ENCODE peak calls at places on chromosomes 5 and 9, in four cellular contexts. One of them, this sample, is unnamed.

GRCh38 chr9:138120072-138120471 is 242.5 kb downstream of the CACNA1B start:
- DNase-seq in HCT116: no peak
- DNase-seq in HepG2: no peak
- DNase-seq in K562: no peak
- DNase-seq in this sample: no peak

GRCh38 chr5:135216072-135216812 is 182.2 kb upstream of the PITX1 start:
- DNase-seq in HCT116: no peak
- DNase-seq in HepG2: no peak
- DNase-seq in K562: no peak
- DNase-seq in this sample: no peak

GRCh38 chr5:82375488-82376294 is 97.5 kb upstream of the RPS23 start:
- DNase-seq in HCT116: no peak
- DNase-seq in HepG2: peak
- DNase-seq in K562: no peak
- DNase-seq in this sample: no peak

GRCh38 chr9:137085918-137086530 is 761 bp upstream of the MAN1B1 start:
- DNase-seq in HCT116: no peak
- DNase-seq in HepG2: no peak
- DNase-seq in K562: peak
- DNase-seq in this sample: no peak

GRCh38 chr5:32311404-32312193 is 1.1 kb downstream of the MTMR12 start:
- DNase-seq in HCT116: no peak
- DNase-seq in HepG2: no peak
- DNase-seq in K562: peak
- DNase-seq in this sample: no peak

GRCh38 chr9:136050706-136051567 is 44.2 kb downstream of the NACC2 start:
- DNase-seq in HCT116: no peak
- DNase-seq in HepG2: peak
- DNase-seq in K562: no peak
- DNase-seq in this sample: no peak

GRCh38 chr5:2680979-2681378 is 70.5 kb downstream of the IRX2 start:
- DNase-seq in HCT116: no peak
- DNase-seq in HepG2: no peak
- DNase-seq in K562: no peak
- DNase-seq in this sample: no peak

GRCh38 chr5:93578179-93578812 is 2.7 kb downstream of the NR2F1-AS1 start:
- DNase-seq in HCT116: no peak
- DNase-seq in HepG2: no peak
- DNase-seq in K562: no peak
- DNase-seq in this sample: no peak

GRCh38 chr9:81374881-81375280 is 314.5 kb downstream of the TLE1 start:
- DNase-seq in HCT116: no peak
- DNase-seq in HepG2: no peak
- DNase-seq in K562: no peak
- DNase-seq in this sample: no peak

GRCh38 chr9:121528642-121529041 is 29.0 kb upstream of the GGTA1 start:
- DNase-seq in HCT116: no peak
- DNase-seq in HepG2: no peak
- DNase-seq in K562: no peak
- DNase-seq in this sample: no peak

GRCh38 chr5:38079625-38080402 is 178.5 kb upstream of the EGFLAM start:
- DNase-seq in HCT116: no peak
- DNase-seq in HepG2: no peak
- DNase-seq in K562: no peak
- DNase-seq in this sample: no peak
- TF ChIP-seq TCF7L2 in HCT116: no peak
- TF ChIP-seq TCF7L2 in HepG2: no peak
- TF ChIP-seq TCF7L2 in K562: no peak
- TF ChIP-seq TCF7L2 in this sample: no peak

DNA sequence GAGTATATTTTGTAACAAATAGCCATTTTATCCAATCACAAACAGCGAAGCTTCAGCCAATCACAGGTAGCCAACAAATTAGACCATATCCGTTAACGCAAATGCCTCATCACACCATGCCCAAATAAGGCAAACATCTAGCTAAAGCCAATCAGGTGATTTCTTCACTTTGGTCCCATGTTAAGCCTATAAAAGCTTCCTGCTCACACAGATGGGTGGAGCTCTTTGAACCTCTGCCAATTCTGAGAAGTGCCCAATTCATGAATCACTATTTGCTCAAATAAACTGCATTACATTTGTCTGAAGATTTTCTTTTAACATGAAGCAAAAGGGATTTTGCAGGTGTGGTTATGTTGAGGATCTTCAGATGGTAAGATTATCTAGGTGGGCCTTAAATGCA is 127.6 kb upstream of the TARS1 start:
- DNase-seq in HCT116: peak
- DNase-seq in HepG2: no peak
- DNase-seq in K562: peak
- DNase-seq in this sample: peak
- TF ChIP-seq TCF7L2 in HCT116: no peak
- TF ChIP-seq TCF7L2 in HepG2: no peak
- TF ChIP-seq TCF7L2 in K562: no peak
- TF ChIP-seq TCF7L2 in this sample: no peak

GRCh38 chr9:13395086-13395485 is 115.6 kb upstream of the MPDZ start:
- DNase-seq in HCT116: no peak
- DNase-seq in HepG2: no peak
- DNase-seq in K562: no peak
- DNase-seq in this sample: no peak

GRCh38 chr9:13397220-13397619 is 117.7 kb upstream of the MPDZ start:
- DNase-seq in HCT116: no peak
- DNase-seq in HepG2: no peak
- DNase-seq in K562: no peak
- DNase-seq in this sample: no peak

GRCh38 chr9:13396418-13396817 is 116.9 kb upstream of the MPDZ start:
- DNase-seq in HCT116: no peak
- DNase-seq in HepG2: no peak
- DNase-seq in K562: no peak
- DNase-seq in this sample: no peak

DNA sequence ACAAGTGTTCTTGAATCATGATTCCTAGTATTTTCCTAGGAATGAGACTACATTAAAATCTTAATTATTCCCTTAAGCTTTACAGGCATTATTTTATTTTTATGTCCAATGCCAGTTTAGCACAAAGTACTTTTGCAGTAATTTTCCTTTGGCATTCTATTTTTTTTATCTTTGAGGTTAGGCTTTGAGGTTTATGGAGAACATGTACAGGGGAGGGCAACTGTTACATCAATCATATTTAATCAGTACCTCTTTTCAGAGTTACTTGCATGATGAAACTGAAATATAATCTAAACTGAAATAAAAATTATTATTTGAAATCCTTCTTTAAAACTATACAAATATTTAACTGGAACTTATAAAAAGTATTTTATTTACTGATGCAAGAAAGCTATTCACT is 118.2 kb upstream of the MPDZ start:
- DNase-seq in HCT116: no peak
- DNase-seq in HepG2: no peak
- DNase-seq in K562: no peak
- DNase-seq in this sample: no peak
- TF ChIP-seq TCF7L2 in HCT116: no peak
- TF ChIP-seq TCF7L2 in HepG2: no peak
- TF ChIP-seq TCF7L2 in K562: no peak
- TF ChIP-seq TCF7L2 in this sample: no peak

GRCh38 chr9:35635730-35636129 is 15.0 kb downstream of the SIT1 start:
- DNase-seq in HCT116: no peak
- DNase-seq in HepG2: no peak
- DNase-seq in K562: no peak
- DNase-seq in this sample: no peak

DNA sequence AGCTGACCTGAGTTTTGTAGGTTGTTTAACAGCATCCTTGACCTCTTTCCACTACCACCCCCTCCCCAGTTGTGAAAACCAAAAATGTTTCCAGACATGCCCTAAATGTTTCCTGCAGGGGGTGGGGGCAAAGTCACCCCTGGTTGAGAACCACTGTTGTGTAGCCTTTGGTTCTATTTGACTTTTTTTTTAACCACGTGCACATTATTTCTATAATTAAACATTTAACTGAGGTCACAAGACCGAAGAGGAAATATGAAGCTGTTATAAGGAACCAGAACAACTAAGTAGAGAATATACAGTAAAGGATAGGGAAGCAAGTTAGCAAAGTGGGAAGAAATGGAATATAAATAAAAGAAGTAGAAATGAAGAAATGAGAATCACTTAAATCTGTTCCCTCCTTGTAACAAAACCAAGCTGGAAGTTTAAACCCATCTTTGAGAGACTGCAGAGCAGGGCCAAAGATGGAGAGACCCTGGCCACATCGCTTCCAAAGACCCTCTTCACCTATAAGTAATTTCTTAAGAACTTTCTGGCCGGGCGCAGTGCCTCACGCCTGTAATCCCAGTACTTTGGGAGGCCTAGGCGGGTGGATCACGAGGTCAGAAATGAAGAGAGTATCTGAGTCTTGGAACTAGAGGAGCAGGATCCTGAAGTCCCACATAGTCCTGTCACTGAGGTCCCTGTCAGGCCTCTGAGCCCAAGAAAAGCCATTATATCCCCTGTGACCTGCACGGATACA is 14.4 kb downstream of the SIT1 start:
- DNase-seq in HCT116: no peak
- DNase-seq in HepG2: no peak
- DNase-seq in K562: no peak
- DNase-seq in this sample: no peak
- TF ChIP-seq TCF7L2 in HCT116: no peak
- TF ChIP-seq TCF7L2 in HepG2: no peak
- TF ChIP-seq TCF7L2 in K562: no peak
- TF ChIP-seq TCF7L2 in this sample: no peak

GRCh38 chr5:124330595-124330994 is 415.8 kb downstream of the ZNF608 start:
- DNase-seq in HCT116: no peak
- DNase-seq in HepG2: no peak
- DNase-seq in K562: no peak
- DNase-seq in this sample: no peak
- TF ChIP-seq TCF7L2 in HCT116: no peak
- TF ChIP-seq TCF7L2 in HepG2: no peak
- TF ChIP-seq TCF7L2 in K562: no peak
- TF ChIP-seq TCF7L2 in this sample: no peak

GRCh38 chr5:139893873-139894272 is 98.3 kb downstream of the PSD2 start:
- DNase-seq in HCT116: no peak
- DNase-seq in HepG2: no peak
- DNase-seq in K562: no peak
- DNase-seq in this sample: no peak
- TF ChIP-seq TCF7L2 in HCT116: no peak
- TF ChIP-seq TCF7L2 in HepG2: no peak
- TF ChIP-seq TCF7L2 in K562: no peak
- TF ChIP-seq TCF7L2 in this sample: no peak

This sample was measured in Panc1.